ENCODE peak calls at places on chromosome 2, in five cellular contexts. L, V, I, X and A are unnamed samples.

GRCh38 chr2:26982102-26982742 is 11.8 kb downstream of the MAPRE3 start:
- DNase-seq in X (no peak), I (peak; percentile 43), L (peak; percentile 82), V (peak; percentile 64), A (peak; percentile 61)

GRCh38 chr2:133710613-133711012 is 142.3 kb upstream of the NCKAP5 start:
- DNase-seq in L (no peak), X (peak; percentile 17), I (no peak), V (peak; percentile 64), A (no peak)

GRCh38 chr2:28956415-28956826 is 24.7 kb upstream of the TOGARAM2 start:
- DNase-seq in L (peak; percentile 55), V (no peak), X (peak; percentile 45), I (peak; percentile 11), A (peak; percentile 47)

GRCh38 chr2:46015671-46016070 is 281.5 kb upstream of the EPAS1 start:
- DNase-seq in X (no peak), I (no peak), L (no peak), V (no peak), A (no peak)

GRCh38 chr2:100781523-100782375 is 38.2 kb upstream of the NPAS2 start:
- DNase-seq in V (no peak), X (no peak), I (no peak), L (no peak), A (no peak)

GRCh38 chr2:133143649-133144048 is 424.6 kb downstream of the NCKAP5 start:
- DNase-seq in L (no peak), X (no peak), V (no peak), I (no peak), A (no peak)

GRCh38 chr2:14720319-14720718 is 87.8 kb downstream of the LRATD1 start:
- DNase-seq in V (peak; percentile 34), X (peak; percentile 61), I (peak; percentile 65), L (no peak), A (peak; percentile 20)

GRCh38 chr2:201203916-201204654 is 21.1 kb downstream of the CASP10 start:
- DNase-seq in I (no peak), L (no peak), V (no peak), X (no peak), A (no peak)

GRCh38 chr2:5250482-5250881 is 441.7 kb upstream of the SOX11 start:
- DNase-seq in L (peak; percentile 47), X (no peak), I (no peak), V (peak; percentile 21), A (no peak)

GRCh38 chr2:90069290-90069894 is 1377.9 kb downstream of the RPIA start:
- DNase-seq in V (peak; percentile 2), I (no peak), L (peak; percentile 53), X (no peak), A (peak; percentile 25)

GRCh38 chr2:234375481-234375880 is 121.4 kb downstream of the ARL4C start:
- DNase-seq in V (peak; percentile 16), X (no peak), L (no peak), I (no peak), A (no peak)

GRCh38 chr2:122236152-122236892 is 480.9 kb downstream of the TSN start:
- DNase-seq in I (no peak), V (peak; percentile 52), X (no peak), L (no peak), A (peak; percentile 92)

GRCh38 chr2:160096414-160096813 is 34.0 kb upstream of the PLA2R1 start:
- DNase-seq in V (peak; percentile 55), X (no peak), I (no peak), L (no peak), A (no peak)

GRCh38 chr2:8009010-8009597 is 672.8 kb upstream of the ID2 start:
- DNase-seq in V (no peak), I (no peak), L (no peak), X (no peak), A (no peak)

GRCh38 chr2:195533771-195534642 is 123.0 kb upstream of the SLC39A10 start:
- DNase-seq in X (peak; percentile 99), L (no peak), V (peak; percentile 75), I (peak; percentile 77), A (peak; percentile 17)

GRCh38 chr2:133171396-133172004 is 396.8 kb downstream of the NCKAP5 start:
- DNase-seq in I (peak; percentile 64), L (peak; percentile 79), X (peak; percentile 45), V (peak; percentile 68), A (peak; percentile 26)